ENCODE peak calls at places on chromosomes 5 and 9, in four cellular contexts. L, W, K and S are unnamed samples.

GRCh38 chr5:157571357-157571827 is 4.2 kb downstream of the ADAM19 start:
- DNase-seq in L (peak), W (peak), K (peak), S (peak)

GRCh38 chr9:107710552-107710951 is 221.0 kb upstream of the KLF4 start:
- DNase-seq in L (no peak), W (no peak), K (no peak), S (no peak)

GRCh38 chr9:2800385-2801179 is 43.3 kb downstream of the PUM3 start:
- DNase-seq in L (no peak), W (no peak), K (no peak), S (no peak)

GRCh38 chr9:121075251-121076036 is 689 bp downstream of the CNTRL start:
- DNase-seq in L (no peak), W (no peak), K (peak), S (no peak)

GRCh38 chr5:116731432-116731831 is 156.8 kb upstream of the SEMA6A start:
- DNase-seq in L (no peak), W (no peak), K (no peak), S (no peak)

GRCh38 chr5:73541981-73542380 is 23.5 kb downstream of the ANKRA2 start:
- DNase-seq in L (no peak), W (no peak), K (no peak), S (no peak)

GRCh38 chr5:119275873-119276214 is 80.0 kb upstream of the TNFAIP8 start:
- DNase-seq in L (no peak), W (no peak), K (no peak), S (no peak)

GRCh38 chr5:72427488-72428437 is 79.4 kb downstream of the ZNF366 start:
- DNase-seq in L (no peak), W (no peak), K (no peak), S (no peak)

GRCh38 chr5:172939045-172939444 is 20.2 kb upstream of the RPL26L1 start:
- DNase-seq in L (no peak), W (no peak), K (no peak), S (no peak)

GRCh38 chr9:14058078-14058688 is 255.8 kb downstream of the NFIB start:
- DNase-seq in L (no peak), W (no peak), K (no peak), S (no peak)

GRCh38 chr5:72920690-72921089 is 35.2 kb upstream of the FCHO2 start:
- DNase-seq in L (no peak), W (no peak), K (no peak), S (no peak)

GRCh38 chr9:136046555-136046921 is 48.6 kb downstream of the NACC2 start:
- DNase-seq in L (no peak), W (no peak), K (no peak), S (no peak)

GRCh38 chr5:154418344-154418820 is 27.4 kb upstream of the SAP30L start:
- DNase-seq in L (no peak), W (peak), K (no peak), S (no peak)

GRCh38 chr5:15386122-15386521 is 113.9 kb upstream of the FBXL7 start:
- DNase-seq in L (no peak), W (no peak), K (no peak), S (no peak)

GRCh38 chr5:139910901-139911300 is 115.3 kb downstream of the PSD2 start:
- DNase-seq in L (no peak), W (no peak), K (no peak), S (no peak)

GRCh38 chr9:94780516-94780950 is 54.0 kb downstream of the AOPEP start:
- DNase-seq in L (no peak), W (no peak), K (no peak), S (peak)

GRCh38 chr9:136695435-136695895 is 8.2 kb upstream of the AGPAT2 start:
- DNase-seq in L (no peak), W (peak), K (no peak), S (no peak)

GRCh38 chr9:114051706-114052105 is 26.4 kb downstream of the AMBP start:
- DNase-seq in L (no peak), W (no peak), K (no peak), S (no peak)

GRCh38 chr5:122895141-122895540 is 49.7 kb downstream of the SNX24 start:
- DNase-seq in L (no peak), W (no peak), K (no peak), S (no peak)

GRCh38 chr5:94031631-94032030 is 290.2 kb upstream of the POU5F2 start:
- DNase-seq in L (no peak), W (no peak), K (no peak), S (no peak)

GRCh38 chr9:92636627-92637026 is 33.3 kb downstream of the IPPK start:
- DNase-seq in L (no peak), W (no peak), K (no peak), S (no peak)

GRCh38 chr9:5789489-5789888 is 43.4 kb downstream of the ERMP1 start:
- DNase-seq in L (no peak), W (no peak), K (no peak), S (no peak)

GRCh38 chr9:135611142-135611874 is 28.0 kb downstream of the GLT6D1 start:
- DNase-seq in L (no peak), W (peak), K (no peak), S (no peak)

GRCh38 chr5:92364986-92365550 is 982.0 kb upstream of the ARRDC3 start:
- DNase-seq in L (no peak), W (peak), K (no peak), S (no peak)

GRCh38 chr9:119533509-119533908 is 164.3 kb upstream of the BRINP1 start:
- DNase-seq in L (no peak), W (no peak), K (no peak), S (no peak)

GRCh38 chr5:1103505-1104326 is 8.1 kb downstream of the SLC12A7 start:
- DNase-seq in L (no peak), W (peak), K (no peak), S (peak)

GRCh38 chr5:83118471-83118870 is 41.1 kb downstream of the XRCC4 start:
- DNase-seq in L (no peak), W (no peak), K (no peak), S (no peak)

GRCh38 chr9:79542735-79543504 is 28.8 kb upstream of the TLE4 start:
- DNase-seq in L (no peak), W (no peak), K (no peak), S (no peak)

GRCh38 chr5:160167623-160168165 is 48.4 kb upstream of the PWWP2A start:
- DNase-seq in L (no peak), W (no peak), K (no peak), S (no peak)

GRCh38 chr5:54040773-54041172 is 269.6 kb downstream of the ARL15 start:
- DNase-seq in L (no peak), W (no peak), K (no peak), S (no peak)

GRCh38 chr5:14497276-14497675 is 84.3 kb upstream of the OTULINL start:
- DNase-seq in L (no peak), W (no peak), K (no peak), S (no peak)

GRCh38 chr5:178895615-178896571 is at the start of gene ZFP2:
- DNase-seq in L (no peak), W (peak), K (no peak), S (no peak)

GRCh38 chr5:135398160-135398854 is 724 bp downstream of the MACROH2A1 start:
- DNase-seq in L (no peak), W (peak), K (peak), S (no peak)

GRCh38 chr9:34552606-34552981 is 29.8 kb upstream of the ENHO start:
- DNase-seq in L (no peak), W (no peak), K (no peak), S (peak)

GRCh38 chr9:134616341-134616740 is 25.3 kb upstream of the COL5A1 start:
- DNase-seq in L (no peak), W (no peak), K (no peak), S (no peak)

GRCh38 chr5:83964235-83964634 is 243.6 kb upstream of the HAPLN1 start:
- DNase-seq in L (no peak), W (no peak), K (no peak), S (no peak)

GRCh38 chr9:28779240-28779639 is 1206.0 kb upstream of the C9orf72 start:
- DNase-seq in L (no peak), W (no peak), K (no peak), S (no peak)

GRCh38 chr9:89874351-89875321 is 269.8 kb downstream of the GADD45G start:
- DNase-seq in L (no peak), W (no peak), K (no peak), S (peak)

GRCh38 chr9:133702798-133703570 is 35.2 kb downstream of the SARDH start:
- DNase-seq in L (no peak), W (no peak), K (no peak), S (peak)